ENCODE peak calls at places on chromosomes 11 and 22, in five cellular contexts. V, T, B, Z and N are unnamed samples.
A peak's percentile ranks its signal among the peaks of the same experiment; 100 is the strongest.

GRCh38 chr11:70556884-70557741 is 158.8 kb downstream of the CTTN start:
- DNase-seq in V (no peak), T (no peak), B (peak; percentile 8), Z (peak; percentile 42), N (no peak)

GRCh38 chr11:12179521-12179920 is 69.1 kb downstream of the MICAL2 start:
- DNase-seq in V (no peak), T (peak; percentile 50), B (no peak), Z (no peak), N (no peak)

GRCh38 chr11:109898592-109898991 is 194.6 kb upstream of the ZC3H12C start:
- DNase-seq in V (no peak), T (no peak), B (no peak), Z (no peak), N (no peak)

GRCh38 chr22:20448630-20449029 is 11.0 kb upstream of the SCARF2 start:
- DNase-seq in V (no peak), T (no peak), B (no peak), Z (peak; percentile 9), N (no peak)

GRCh38 chr11:11697796-11698195 is 76.0 kb upstream of the GALNT18 start:
- DNase-seq in V (no peak), T (no peak), B (no peak), Z (no peak), N (no peak)

GRCh38 chr22:26086359-26086758 is 82.9 kb upstream of the SEZ6L start:
- DNase-seq in V (no peak), T (no peak), B (no peak), Z (no peak), N (no peak)

GRCh38 chr22:47810505-47811500 is 1048.4 kb downstream of the TBC1D22A start:
- DNase-seq in V (no peak), T (no peak), B (no peak), Z (no peak), N (no peak)

GRCh38 chr11:75532200-75532972 is 6.6 kb upstream of the GDPD5 start:
- DNase-seq in V (peak; percentile 41), T (peak; percentile 51), B (peak; percentile 53), Z (peak; percentile 74), N (peak; percentile 55)

GRCh38 chr22:33438273-33438672 is 380.1 kb upstream of the SYN3 start:
- DNase-seq in V (no peak), T (peak; percentile 62), B (peak; percentile 90), Z (no peak), N (peak; percentile 44)

GRCh38 chr11:34633640-34633989 is 12.7 kb downstream of the EHF start:
- DNase-seq in V (no peak), T (no peak), B (no peak), Z (no peak), N (no peak)

GRCh38 chr11:111450480-111451320 is 61.5 kb downstream of the BTG4 start:
- DNase-seq in V (no peak), T (no peak), B (peak; percentile 26), Z (no peak), N (no peak)

GRCh38 chr22:37731804-37732471 is 35.1 kb downstream of the TRIOBP start:
- DNase-seq in V (no peak), T (no peak), B (no peak), Z (no peak), N (no peak)

GRCh38 chr22:37732699-37733607 is 36.1 kb downstream of the TRIOBP start:
- DNase-seq in V (no peak), T (no peak), B (no peak), Z (no peak), N (no peak)

GRCh38 chr22:37734402-37734700 is 37.5 kb downstream of the TRIOBP start:
- DNase-seq in V (no peak), T (no peak), B (no peak), Z (no peak), N (no peak)

GRCh38 chr22:37733625-37734401 is 37.0 kb downstream of the TRIOBP start:
- DNase-seq in V (no peak), T (no peak), B (no peak), Z (no peak), N (no peak)

DNA sequence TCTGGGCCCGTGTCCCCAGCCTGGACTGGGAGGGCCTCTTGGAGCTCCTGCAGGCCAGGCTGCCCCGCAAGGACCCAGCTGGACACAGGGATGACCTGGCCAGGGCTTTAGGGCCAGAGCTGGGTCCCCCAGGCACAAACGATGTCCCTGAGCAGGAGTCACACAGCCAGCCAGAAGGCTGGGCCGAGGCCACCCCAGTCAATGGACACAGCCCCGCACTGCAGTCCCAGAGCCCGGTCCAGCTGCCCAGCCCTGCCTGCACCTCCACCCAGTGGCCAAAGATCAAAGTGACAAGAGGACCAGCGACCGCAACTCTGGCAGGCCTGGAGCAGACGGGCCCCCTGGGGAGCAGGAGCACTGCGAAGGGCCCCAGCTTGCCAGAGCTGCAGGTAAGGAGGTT is 38.2 kb downstream of the TRIOBP start:
- DNase-seq in V (no peak), T (peak; percentile 37), B (no peak), Z (peak; percentile 79), N (no peak)
- TF ChIP-seq CTCF in V (no peak), T (peak; percentile 42), B (peak; percentile 35), Z (peak; percentile 48), N (no peak)

DNA sequence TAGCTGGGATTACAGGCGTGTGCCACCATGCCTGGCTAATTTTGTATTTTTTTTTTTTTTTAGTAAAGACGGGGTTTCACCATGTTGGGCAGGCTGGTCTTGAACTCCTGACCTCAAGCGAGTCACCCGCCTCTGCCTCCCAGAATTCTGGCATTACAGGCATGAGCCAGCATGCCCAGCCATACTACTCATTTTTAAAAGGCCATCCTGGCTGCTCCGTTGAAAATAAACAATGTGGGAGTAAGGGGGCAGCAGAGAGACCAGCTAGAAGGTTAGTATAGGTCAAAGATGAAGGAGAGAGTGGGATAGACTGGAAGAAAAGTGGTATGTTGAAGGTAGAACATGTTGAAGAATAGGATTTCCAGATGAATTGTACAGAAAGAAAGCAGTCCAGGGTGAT is 17.6 kb upstream of the LIN7C start:
- DNase-seq in V (no peak), T (peak; percentile 27), B (peak; percentile 64), Z (no peak), N (no peak)
- TF ChIP-seq CTCF in V (no peak), T (peak; percentile 22), B (peak; percentile 43), Z (no peak), N (no peak)

GRCh38 chr11:36622431-36623136 is 24.5 kb upstream of the RAG2 start:
- DNase-seq in V (no peak), T (peak; percentile 32), B (peak; percentile 21), Z (no peak), N (no peak)
- TF ChIP-seq CTCF in V (no peak), T (peak; percentile 49), B (peak; percentile 35), Z (peak; percentile 40), N (no peak)

GRCh38 chr22:44783581-44783980 is 31.2 kb downstream of the ARHGAP8 start:
- DNase-seq in V (no peak), T (no peak), B (no peak), Z (no peak), N (no peak)
- TF ChIP-seq CTCF in V (no peak), T (no peak), B (no peak), Z (no peak), N (no peak)

DNA sequence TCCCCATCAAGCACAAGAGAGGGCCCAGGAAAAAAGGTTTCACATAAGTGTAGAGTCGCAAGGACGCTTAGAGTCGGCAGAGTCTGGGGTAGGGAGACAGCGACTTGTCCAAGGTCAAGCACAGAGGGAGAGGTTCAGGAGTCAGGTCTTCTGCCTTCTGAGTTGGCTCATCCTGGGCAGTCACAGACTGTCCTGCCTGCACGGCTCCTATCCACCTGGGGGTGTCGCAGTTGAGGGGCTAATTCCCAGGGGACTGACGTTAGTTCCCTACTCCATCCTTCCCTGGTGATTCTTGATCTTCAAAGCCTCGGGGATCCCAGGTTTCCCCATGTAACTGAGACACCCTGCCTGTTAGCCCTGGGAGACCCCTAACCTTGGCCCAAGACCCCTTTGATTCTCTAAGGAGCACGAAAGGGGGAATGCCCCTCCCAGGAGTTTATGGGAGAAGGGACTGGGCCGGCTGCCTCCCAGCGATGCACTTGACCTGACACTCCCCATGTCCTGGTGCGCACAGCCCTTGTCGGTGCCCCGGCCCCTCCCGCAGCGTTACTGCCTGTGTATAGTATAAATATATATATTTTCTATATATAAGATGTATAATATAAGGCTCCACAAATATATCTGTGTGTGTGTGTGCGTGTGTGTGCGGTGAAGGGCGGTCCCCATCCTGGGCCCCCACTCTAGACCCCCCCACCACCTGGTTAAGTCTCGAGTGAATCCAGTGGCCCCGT is 14.7 kb upstream of the TAB1 start:
- DNase-seq in V (no peak), T (peak; percentile 22), B (no peak), Z (no peak), N (no peak)
- TF ChIP-seq CTCF in V (peak; percentile 5), T (peak; percentile 44), B (peak; percentile 25), Z (peak; percentile 22), N (no peak)

DNA sequence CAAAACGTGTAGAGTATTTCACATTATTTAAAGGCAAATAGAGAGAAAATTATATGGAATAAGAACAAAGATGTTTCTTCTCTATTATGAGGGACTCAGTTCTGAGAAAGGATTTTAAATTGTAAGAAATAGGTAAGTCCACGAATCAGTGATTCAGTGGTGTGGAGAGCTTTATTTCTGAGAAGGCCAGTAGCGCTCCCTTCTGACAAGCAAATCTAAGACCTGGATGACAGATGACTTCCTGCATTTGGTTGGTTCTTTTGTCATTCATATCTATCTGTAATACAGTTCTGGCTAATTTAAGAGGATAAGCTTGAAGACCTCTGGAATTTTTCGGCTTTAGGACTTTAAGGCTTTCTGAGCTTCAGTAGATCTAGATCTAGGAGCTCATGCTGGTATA is 7.0 kb downstream of the CD3E start:
- DNase-seq in V (no peak), T (no peak), B (no peak), Z (no peak), N (no peak)
- TF ChIP-seq CTCF in V (no peak), T (no peak), B (no peak), Z (no peak), N (no peak)

GRCh38 chr11:37861671-37862070 is 1263.6 kb upstream of the RAG2 start:
- DNase-seq in V (no peak), T (no peak), B (no peak), Z (no peak), N (no peak)

GRCh38 chr11:37857726-37858125 is 1259.7 kb upstream of the RAG2 start:
- DNase-seq in V (no peak), T (no peak), B (no peak), Z (no peak), N (no peak)

DNA sequence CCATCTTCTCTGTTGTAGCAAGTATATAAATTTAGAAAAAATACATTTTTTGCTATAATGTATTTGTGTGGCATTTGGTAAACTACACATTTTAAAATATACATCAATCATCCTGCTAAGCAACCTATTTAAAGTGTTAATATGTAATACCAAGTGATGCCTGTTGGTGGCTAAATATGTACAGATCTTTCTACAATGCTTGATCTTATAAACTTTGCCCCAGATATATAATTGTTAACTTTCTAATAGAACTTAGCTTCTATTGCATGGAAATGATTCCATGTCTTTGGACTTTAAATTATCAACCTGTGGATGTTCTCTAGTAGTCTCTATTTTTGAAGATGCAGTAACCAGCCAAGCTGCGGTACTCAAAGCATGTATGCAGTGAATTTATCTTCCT is 1260.4 kb upstream of the RAG2 start:
- DNase-seq in V (no peak), T (no peak), B (no peak), Z (no peak), N (no peak)
- TF ChIP-seq CTCF in V (no peak), T (peak; percentile 2), B (peak; percentile 10), Z (no peak), N (peak; percentile 41)

DNA sequence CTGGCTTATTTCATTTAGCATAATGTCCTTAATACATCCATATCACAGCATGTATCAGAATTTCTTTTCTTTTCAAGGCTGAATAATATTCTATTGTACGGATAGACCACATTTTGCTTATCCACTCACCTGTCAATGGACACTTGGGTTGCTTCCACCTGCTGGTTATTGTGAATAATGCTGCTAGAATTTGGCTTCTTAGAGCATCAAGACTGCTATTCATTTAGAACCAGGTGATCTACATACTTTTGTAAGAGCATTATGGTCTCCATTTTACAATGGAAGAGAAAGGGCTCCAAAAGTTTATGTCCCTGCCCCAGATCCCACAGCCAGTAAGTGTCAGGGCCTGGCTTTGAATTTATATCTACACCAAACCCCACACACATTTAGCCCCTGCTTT is 100.7 kb upstream of the CD82 start:
- DNase-seq in V (no peak), T (no peak), B (peak; percentile 7), Z (no peak), N (no peak)
- TF ChIP-seq CTCF in V (no peak), T (no peak), B (no peak), Z (no peak), N (no peak)